ENCODE peak calls at places on chromosomes 4 and X, in seven cellular contexts. Q is anterior cingulate cortex; R is hepatocyte; C is COR-L47; X is OCI-LY7; J is stimulated activated CD8-positive, alpha-beta memory T cell treated with anti-CD3 and anti-CD28 coated beads, Interleukin-15, amount 100 ng/mL, for 48 hours; B is activated T-cell treated with anti-CD3 and anti-CD28 coated beads for 24 hours. O is an unnamed sample.

GRCh38 chr4:15149842-15150592 is 147.7 kb downstream of the CPEB2 start:
- DNase-seq in Q (peak; percentile 54), R (peak; percentile 82), C (peak; percentile 66), X (peak; percentile 11), J (no peak), B (no peak), O (peak; percentile 76)

GRCh38 chr4:161320377-161320776 is 843.4 kb downstream of the FSTL5 start:
- DNase-seq in Q (no peak), R (peak; percentile 43), C (peak; percentile 17), X (peak; percentile 37), J (no peak), B (no peak), O (peak; percentile 0)

GRCh38 chr4:107760281-107760947 is 40.4 kb upstream of the PAPSS1 start:
- DNase-seq in Q (no peak), R (peak; percentile 28), C (peak; percentile 24), X (no peak), J (no peak), B (no peak), O (peak; percentile 13)

GRCh38 chr4:820230-821172 is 5.4 kb downstream of the CPLX1 start:
- DNase-seq in Q (no peak), R (no peak), C (no peak), X (no peak), J (no peak), B (no peak), O (no peak)

GRCh38 chr4:165879581-165879980 is 6.5 kb downstream of the TLL1 start:
- DNase-seq in Q (no peak), R (no peak), C (no peak), X (no peak), J (no peak), B (no peak), O (no peak)

GRCh38 chr4:56619816-56620215 is 61.3 kb downstream of the HOPX start:
- DNase-seq in Q (no peak), R (no peak), C (no peak), X (no peak), J (no peak), B (no peak), O (peak; percentile 17)

GRCh38 chr4:625631-626031 is 258 bp downstream of the PDE6B start:
- DNase-seq in Q (no peak), R (no peak), C (no peak), X (no peak), J (no peak), B (no peak), O (no peak)

GRCh38 chr4:189845145-189845846 is 95.4 kb upstream of the FRG1 start:
- DNase-seq in Q (no peak), R (no peak), C (no peak), X (no peak), J (no peak), B (no peak), O (peak; percentile 16)

GRCh38 chr4:21002976-21003375 is 302.7 kb downstream of the PACRGL start:
- DNase-seq in Q (no peak), R (no peak), C (no peak), X (no peak), J (no peak), B (no peak), O (no peak)

GRCh38 chr4:119238068-119238722 is 25.7 kb downstream of the USP53 start:
- DNase-seq in Q (no peak), R (no peak), C (no peak), X (no peak), J (no peak), B (peak; percentile 20), O (no peak)

GRCh38 chrX:32010157-32010656 is 938.4 kb upstream of the FTHL17 start:
- DNase-seq in Q (no peak), R (no peak), C (no peak), X (no peak), J (no peak), B (no peak), O (no peak)

GRCh38 chr4:184345573-184345922 is 127.9 kb upstream of the ENPP6 start:
- DNase-seq in Q (no peak), R (no peak), C (no peak), X (no peak), J (no peak), B (no peak), O (peak; percentile 32)

GRCh38 chr4:87310691-87311335 is 11.9 kb downstream of the HSD17B13 start:
- DNase-seq in Q (no peak), R (no peak), C (no peak), X (no peak), J (no peak), B (no peak), O (no peak)

GRCh38 chr4:89681671-89682070 is 155.3 kb downstream of the SNCA start:
- DNase-seq in Q (no peak), R (no peak), C (no peak), X (no peak), J (no peak), B (no peak), O (no peak)

O was measured in fibroblast of villous mesenchyme.